ENCODE peak calls at places on chromosomes 2 and 18, in nine cellular contexts. W, I, F, J, H, V, Z, O and P are unnamed samples.

GRCh38 chr2:228084717-228085116 is 96.8 kb downstream of the SPHKAP start:
- DNase-seq in W (no peak), I (no peak), F (no peak), J (no peak), H (no peak), V (no peak), Z (no peak), O (no peak), P (no peak)

GRCh38 chr18:8943900-8944870 is 158.3 kb upstream of the NDUFV2 start:
- DNase-seq in W (peak), I (no peak), F (peak), J (no peak), H (no peak), V (peak), Z (no peak), O (no peak), P (peak)

GRCh38 chr2:27262379-27263286 is at the start of gene SLC30A3:
- DNase-seq in W (peak), I (no peak), F (no peak), J (peak), H (peak), V (no peak), Z (no peak), O (peak), P (peak)

GRCh38 chr2:222468338-222468737 is 44.0 kb downstream of the SGPP2 start:
- DNase-seq in W (no peak), I (no peak), F (no peak), J (no peak), H (peak), V (no peak), Z (no peak), O (peak), P (no peak)

GRCh38 chr2:64035067-64035942 is 16.1 kb upstream of the VPS54 start:
- DNase-seq in W (peak), I (no peak), F (peak), J (no peak), H (no peak), V (peak), Z (no peak), O (no peak), P (peak)

GRCh38 chr2:64842030-64842429 is 147.2 kb upstream of the SLC1A4 start:
- DNase-seq in W (no peak), I (no peak), F (no peak), J (no peak), H (no peak), V (no peak), Z (no peak), O (no peak), P (no peak)

GRCh38 chr2:111712940-111713339 is 171.1 kb downstream of the ANAPC1 start:
- DNase-seq in W (no peak), I (peak), F (no peak), J (no peak), H (no peak), V (no peak), Z (no peak), O (no peak), P (no peak)

GRCh38 chr2:38076710-38077430 is 919 bp upstream of the CYP1B1 start:
- DNase-seq in W (peak), I (no peak), F (peak), J (peak), H (peak), V (peak), Z (no peak), O (peak), P (peak)

GRCh38 chr18:22399949-22400348 is 17.8 kb downstream of the CTAGE1 start:
- DNase-seq in W (peak), I (no peak), F (peak), J (no peak), H (no peak), V (no peak), Z (no peak), O (peak), P (no peak)

GRCh38 chr2:37851428-37851827 is 73.7 kb upstream of the RMDN2 start:
- DNase-seq in W (no peak), I (no peak), F (no peak), J (no peak), H (no peak), V (no peak), Z (no peak), O (no peak), P (no peak)

GRCh38 chr18:48872234-48873145 is 78.3 kb downstream of the SMAD7 start:
- DNase-seq in W (peak), I (no peak), F (peak), J (no peak), H (peak), V (peak), Z (no peak), O (no peak), P (peak)

GRCh38 chr2:12428786-12429185 is 287.9 kb upstream of the TRIB2 start:
- DNase-seq in W (no peak), I (no peak), F (peak), J (no peak), H (no peak), V (no peak), Z (no peak), O (no peak), P (peak)

GRCh38 chr2:79935771-79936657 is 368.5 kb downstream of the LRRTM1 start:
- DNase-seq in W (peak), I (no peak), F (peak), J (peak), H (no peak), V (peak), Z (peak), O (peak), P (peak)

GRCh38 chr2:148896116-148896515 is 21.1 kb downstream of the KIF5C start:
- DNase-seq in W (no peak), I (no peak), F (no peak), J (no peak), H (no peak), V (no peak), Z (no peak), O (no peak), P (no peak)

GRCh38 chr2:173978447-173978846 is 13.3 kb upstream of the SP3 start:
- DNase-seq in W (peak), I (no peak), F (peak), J (no peak), H (no peak), V (peak), Z (no peak), O (no peak), P (no peak)

GRCh38 chr2:118103963-118104942 is 16.0 kb downstream of the INSIG2 start:
- DNase-seq in W (no peak), I (no peak), F (no peak), J (no peak), H (no peak), V (no peak), Z (no peak), O (no peak), P (no peak)

GRCh38 chr18:7577706-7578105 is 10.6 kb downstream of the PTPRM start:
- DNase-seq in W (no peak), I (no peak), F (peak), J (no peak), H (no peak), V (peak), Z (no peak), O (no peak), P (peak)

GRCh38 chr18:12091742-12092141 is 1.9 kb upstream of the ANKRD62 start:
- DNase-seq in W (no peak), I (no peak), F (no peak), J (no peak), H (peak), V (no peak), Z (no peak), O (no peak), P (no peak)

GRCh38 chr2:655626-656025 is 21.6 kb downstream of the TMEM18 start:
- DNase-seq in W (peak), I (no peak), F (peak), J (no peak), H (no peak), V (no peak), Z (no peak), O (no peak), P (peak)

GRCh38 chr2:237743561-237744269 is 54.9 kb upstream of the RBM44 start:
- DNase-seq in W (peak), I (no peak), F (peak), J (no peak), H (no peak), V (peak), Z (no peak), O (no peak), P (no peak)

GRCh38 chr2:182638652-182639051 is 77.4 kb upstream of the DNAJC10 start:
- DNase-seq in W (no peak), I (no peak), F (no peak), J (no peak), H (no peak), V (no peak), Z (no peak), O (no peak), P (no peak)

GRCh38 chr2:159515482-159515881 is 100.9 kb downstream of the BAZ2B start:
- DNase-seq in W (peak), I (no peak), F (no peak), J (no peak), H (no peak), V (no peak), Z (no peak), O (no peak), P (no peak)
- H3K4me3 ChIP-seq in W (peak), I (peak), F (no peak), J (peak), H (peak), V (peak), Z (peak), O (peak), P (no peak)

GRCh38 chr2:196592331-196592911 is 47.1 kb upstream of the CCDC150 start:
- DNase-seq in W (peak), I (no peak), F (peak), J (peak), H (peak), V (peak), Z (no peak), O (peak), P (peak)
- TF ChIP-seq CTCF in W (no peak), I (no peak), F (no peak), J (no peak), H (no peak), V (peak), Z (peak), O (no peak), P (peak)

GRCh38 chr18:62717850-62718229 is 2.5 kb downstream of the PHLPP1 start:
- DNase-seq in W (peak), I (no peak), F (peak), J (no peak), H (no peak), V (no peak), Z (no peak), O (no peak), P (peak)
- H3K4me3 ChIP-seq in W (peak), I (peak), F (peak), J (peak), H (peak), V (peak), Z (peak), O (peak), P (peak)

GRCh38 chr2:11068856-11069526 is 86.3 kb upstream of the SLC66A3 start:
- DNase-seq in W (no peak), I (peak), F (no peak), J (no peak), H (no peak), V (no peak), Z (no peak), O (no peak), P (no peak)

GRCh38 chr2:11065833-11066232 is 89.4 kb upstream of the SLC66A3 start:
- DNase-seq in W (no peak), I (peak), F (no peak), J (peak), H (no peak), V (no peak), Z (peak), O (no peak), P (no peak)

GRCh38 chr2:11067221-11068078 is 87.8 kb upstream of the SLC66A3 start:
- DNase-seq in W (no peak), I (peak), F (no peak), J (no peak), H (no peak), V (no peak), Z (no peak), O (no peak), P (no peak)

GRCh38 chr2:11069566-11070185 is 85.6 kb upstream of the SLC66A3 start:
- DNase-seq in W (no peak), I (peak), F (no peak), J (no peak), H (no peak), V (no peak), Z (no peak), O (no peak), P (no peak)

GRCh38 chr2:11068079-11068741 is 87.1 kb upstream of the SLC66A3 start:
- DNase-seq in W (no peak), I (peak), F (no peak), J (no peak), H (no peak), V (no peak), Z (no peak), O (no peak), P (no peak)
- TF ChIP-seq CTCF in W (no peak), I (no peak), F (no peak), J (no peak), H (no peak), V (no peak), Z (no peak), O (no peak), P (no peak)